ENCODE peak calls at places on chromosomes 1 and 21, in ten cellular contexts. D is lung microvascular endothelial cell, T is activated T-helper 1 cell treated with Interleukin-2 at 50 U/mL for 16 hours, A is B cell, K is NCI-H1092, C is NCI-H1417 treated with DMSO at 0.1 percent for 48 hours, Y is H9, S is RWPE1, V is hepatic stellate cell, Q is GM12865. O is an unnamed sample.

GRCh38 chr1:225814381-225814780 is 4.5 kb downstream of the EPHX1 start:
- DNase-seq in A (no peak), Y (no peak), K (no peak), S (no peak), C (no peak), V (no peak), D (no peak), Q (no peak), T (no peak), O (no peak)

GRCh38 chr1:50724626-50725286 is 235.3 kb downstream of the FAF1 start:
- DNase-seq in A (peak), D (peak), V (no peak), C (no peak), K (no peak), T (no peak), Y (no peak), Q (peak), S (no peak), O (no peak)

GRCh38 chr1:24725209-24725651 is 20.0 kb upstream of the CLIC4 start:
- DNase-seq in T (no peak), C (no peak), D (peak), A (no peak), Q (no peak), K (no peak), V (peak), Y (peak), S (no peak), O (no peak)

GRCh38 chr1:160578694-160579191 is 553 bp downstream of the CD84 start:
- DNase-seq in K (no peak), Y (no peak), S (no peak), D (no peak), V (no peak), Q (no peak), T (no peak), C (no peak), A (no peak), O (no peak)

GRCh38 chr1:105608713-105609112 is 1447.8 kb upstream of the PRMT6 start:
- DNase-seq in V (no peak), S (peak), D (no peak), Y (no peak), T (no peak), A (no peak), Q (no peak), C (no peak), K (no peak), O (no peak)

GRCh38 chr1:38817958-38818705 is 41.4 kb downstream of the RRAGC start:
- DNase-seq in D (peak), V (peak), T (peak), K (peak), Y (peak), S (peak), Q (peak), A (peak), C (no peak), O (no peak)

GRCh38 chr1:40132383-40133121 is 28.6 kb upstream of the RLF start:
- DNase-seq in A (no peak), Y (no peak), K (no peak), C (no peak), T (no peak), Q (no peak), D (peak), V (peak), S (no peak), O (no peak)

GRCh38 chr1:213997031-213997771 is 9.4 kb downstream of the PROX1 start:
- DNase-seq in K (no peak), T (no peak), A (no peak), Q (no peak), Y (no peak), S (no peak), C (no peak), V (no peak), D (peak), O (no peak)

GRCh38 chr1:70896224-70896623 is 151.4 kb downstream of the PTGER3 start:
- DNase-seq in C (no peak), A (no peak), T (no peak), Q (no peak), Y (no peak), V (no peak), S (no peak), D (no peak), K (no peak), O (peak)

GRCh38 chr1:104172243-104172681 is 422.6 kb downstream of the AMY1C start:
- DNase-seq in Q (no peak), T (no peak), K (no peak), A (no peak), S (no peak), D (no peak), C (no peak), Y (no peak), V (no peak), O (no peak)

GRCh38 chr21:41983229-41983628 is 26.9 kb downstream of the ZBTB21 start:
- DNase-seq in Q (no peak), Y (no peak), A (no peak), T (no peak), V (no peak), K (no peak), S (no peak), C (no peak), D (no peak), O (no peak)